ENCODE peak calls at places on chromosomes 5 and 9, in eight cellular contexts. W is activated effector memory CD4-positive, alpha-beta T cell treated with anti-CD3 and anti-CD28 coated beads, Interleukin-2, amount 50 U/mL, for 16 hours; K is GM18507; Y is CD8-positive, alpha-beta T cell; D is NCI-H1417; V is GM10248; A is tibial nerve; J is fibroblast of pulmonary artery. F is an unnamed sample.

GRCh38 chr5:126852104-126852531 is 75.2 kb downstream of the LMNB1 start:
- DNase-seq in J (peak), V (no peak), D (no peak), W (no peak), K (no peak), A (peak), Y (no peak), F (no peak)

GRCh38 chr5:33370135-33370472 is 70.7 kb upstream of the TARS1 start:
- DNase-seq in W (no peak), D (no peak), Y (no peak), V (no peak), A (no peak), J (peak), K (no peak), F (no peak)

GRCh38 chr9:11821541-11821940 is 871.6 kb upstream of the TYRP1 start:
- DNase-seq in D (no peak), W (no peak), V (no peak), A (no peak), Y (no peak), J (no peak), K (no peak), F (no peak)

GRCh38 chr5:18195910-18196309 is 561.6 kb downstream of the TAF11L14 start:
- DNase-seq in J (no peak), Y (no peak), W (no peak), V (no peak), D (no peak), K (no peak), A (no peak), F (no peak)

GRCh38 chr5:78503958-78504357 is 143.5 kb downstream of the SCAMP1 start:
- DNase-seq in V (no peak), K (no peak), A (no peak), Y (no peak), W (no peak), J (no peak), D (no peak), F (no peak)

GRCh38 chr9:112360047-112360804 is 19.7 kb upstream of the HSDL2 start:
- DNase-seq in W (no peak), D (no peak), A (no peak), Y (no peak), V (no peak), K (no peak), J (peak), F (no peak)

GRCh38 chr9:15132107-15132506 is 174.9 kb downstream of the TTC39B start:
- DNase-seq in V (no peak), Y (no peak), K (no peak), D (no peak), A (no peak), J (no peak), W (no peak), F (no peak)

GRCh38 chr5:172768573-172769323 is 2.2 kb downstream of the DUSP1 start:
- DNase-seq in Y (peak), W (peak), J (peak), V (no peak), D (no peak), A (peak), K (no peak), F (no peak)

GRCh38 chr9:137032893-137033292 is 1.0 kb upstream of the FUT7 start:
- DNase-seq in K (no peak), W (peak), J (no peak), A (no peak), D (no peak), Y (no peak), V (no peak), F (no peak)

GRCh38 chr9:110729628-110730027 is 61.0 kb downstream of the MUSK start:
- DNase-seq in J (no peak), K (no peak), W (no peak), V (no peak), D (no peak), Y (no peak), A (no peak), F (no peak)

GRCh38 chr9:14353222-14354056 is 39.5 kb upstream of the NFIB start:
- DNase-seq in D (peak), Y (peak), V (peak), W (peak), A (peak), K (peak), J (peak), F (peak)

GRCh38 chr9:69745716-69746538 is 13.9 kb downstream of the PTAR1 start:
- DNase-seq in D (no peak), K (no peak), V (no peak), A (no peak), Y (no peak), J (peak), W (no peak), F (no peak)

GRCh38 chr5:143560378-143560777 is 156.9 kb upstream of the NR3C1 start:
- DNase-seq in W (no peak), Y (no peak), D (no peak), K (no peak), J (no peak), V (no peak), A (no peak), F (no peak)

GRCh38 chr9:77989909-77990308 is 41.7 kb downstream of the GNAQ start:
- DNase-seq in K (no peak), Y (no peak), D (no peak), J (no peak), V (no peak), W (no peak), A (no peak), F (no peak)

GRCh38 chr9:128120741-128121465 is 6.6 kb downstream of the PTGES2 start:
- DNase-seq in Y (no peak), D (no peak), V (no peak), K (no peak), A (no peak), J (no peak), W (peak), F (no peak)

GRCh38 chr9:127741831-127742434 is 6.8 kb upstream of the TOR2A start:
- DNase-seq in Y (no peak), W (no peak), D (no peak), J (no peak), V (no peak), K (no peak), A (no peak), F (no peak)

GRCh38 chr5:133294380-133294779 is 242.6 kb downstream of the HSPA4 start:
- DNase-seq in Y (no peak), W (no peak), A (no peak), D (no peak), K (no peak), J (no peak), V (no peak), F (no peak)

GRCh38 chr5:143932584-143932983 is 120.6 kb downstream of the HMHB1 start:
- DNase-seq in W (no peak), V (no peak), Y (no peak), K (no peak), J (no peak), D (no peak), A (no peak), F (no peak)

F was measured in thoracic aorta.